ENCODE peak calls at places on chromosomes 6 and 20, in five cellular contexts. One of them, this sample, is unnamed.

GRCh38 chr20:23225407-23226060 is 125.1 kb upstream of the NXT1 start:
- DNase-seq in K562: peak
- DNase-seq in GM12878: no peak
- DNase-seq in A549: peak
- DNase-seq in HepG2: no peak
- DNase-seq in this sample: peak

GRCh38 chr6:140041056-140041455 is 666.6 kb upstream of the CITED2 start:
- DNase-seq in K562: no peak
- DNase-seq in A549: no peak
- DNase-seq in GM12878: no peak
- DNase-seq in HepG2: no peak
- DNase-seq in this sample: no peak

GRCh38 chr6:28758046-28758817 is 165.6 kb downstream of the TRIM27 start:
- DNase-seq in GM12878: no peak
- DNase-seq in A549: peak
- DNase-seq in K562: peak
- DNase-seq in HepG2: peak
- DNase-seq in this sample: peak

GRCh38 chr20:31606928-31607639 is 2.0 kb downstream of the ID1 start:
- DNase-seq in K562: peak
- DNase-seq in A549: peak
- DNase-seq in GM12878: no peak
- DNase-seq in HepG2: peak
- DNase-seq in this sample: no peak

GRCh38 chr6:25652007-25652515 is at the start of gene SCGN:
- DNase-seq in K562: peak
- DNase-seq in A549: peak
- DNase-seq in GM12878: no peak
- DNase-seq in HepG2: peak
- DNase-seq in this sample: peak

GRCh38 chr6:55131616-55132015 is 42.7 kb upstream of the HCRTR2 start:
- DNase-seq in HepG2: no peak
- DNase-seq in A549: no peak
- DNase-seq in GM12878: no peak
- DNase-seq in K562: no peak
- DNase-seq in this sample: no peak

GRCh38 chr6:4776967-4777925 is 1.0 kb downstream of the CDYL start:
- DNase-seq in A549: peak
- DNase-seq in GM12878: no peak
- DNase-seq in K562: peak
- DNase-seq in HepG2: no peak
- DNase-seq in this sample: peak

GRCh38 chr6:71254323-71254722 is 34.3 kb upstream of the OGFRL1 start:
- DNase-seq in GM12878: no peak
- DNase-seq in HepG2: no peak
- DNase-seq in A549: no peak
- DNase-seq in K562: no peak
- DNase-seq in this sample: no peak

GRCh38 chr6:136365781-136366354 is 76.2 kb upstream of the BCLAF1 start:
- DNase-seq in A549: no peak
- DNase-seq in K562: no peak
- DNase-seq in GM12878: no peak
- DNase-seq in HepG2: no peak
- DNase-seq in this sample: peak

GRCh38 chr20:40844285-40844684 is 155.2 kb upstream of the MAFB start:
- DNase-seq in K562: no peak
- DNase-seq in A549: no peak
- DNase-seq in HepG2: no peak
- DNase-seq in GM12878: no peak
- DNase-seq in this sample: no peak

GRCh38 chr20:17883592-17884317 is 84.8 kb downstream of the SNX5 start:
- DNase-seq in GM12878: no peak
- DNase-seq in K562: no peak
- DNase-seq in HepG2: no peak
- DNase-seq in A549: no peak
- DNase-seq in this sample: no peak

GRCh38 chr20:10611357-10611756 is 62.4 kb downstream of the JAG1 start:
- DNase-seq in A549: peak
- DNase-seq in K562: peak
- DNase-seq in HepG2: peak
- DNase-seq in GM12878: no peak
- DNase-seq in this sample: peak

GRCh38 chr20:3805594-3806264 is 9.6 kb downstream of the CDC25B start:
- DNase-seq in GM12878: no peak
- DNase-seq in HepG2: no peak
- DNase-seq in A549: peak
- DNase-seq in K562: peak
- DNase-seq in this sample: peak

GRCh38 chr6:82955841-82956240 is 109.8 kb downstream of the UBE3D start:
- DNase-seq in HepG2: no peak
- DNase-seq in GM12878: no peak
- DNase-seq in K562: no peak
- DNase-seq in A549: no peak
- DNase-seq in this sample: no peak

DNA sequence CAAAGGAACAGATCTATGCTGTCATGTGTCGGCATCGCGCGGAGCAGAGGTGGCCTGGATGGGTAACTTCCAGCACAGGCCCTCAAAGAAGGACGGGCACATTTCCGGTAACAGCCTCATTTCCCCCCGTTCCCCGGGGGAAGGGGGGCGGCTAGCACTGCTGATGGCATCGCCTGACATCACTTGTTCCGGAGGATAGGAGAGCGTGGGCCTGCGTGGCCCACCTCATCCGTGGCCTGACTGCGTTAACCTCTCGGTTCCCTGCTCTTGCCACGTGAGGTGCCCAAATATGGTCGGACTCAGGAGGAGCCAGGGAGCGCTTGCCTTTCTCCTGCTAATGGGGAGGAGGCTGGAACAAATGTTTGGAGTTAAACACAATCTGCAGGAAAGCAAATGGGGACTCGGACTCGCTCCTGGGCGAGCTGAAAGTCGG is at the start of gene AKAP12:
- DNase-seq in K562: no peak
- DNase-seq in A549: peak
- DNase-seq in GM12878: no peak
- DNase-seq in HepG2: no peak
- DNase-seq in this sample: no peak
- H3K4me3 ChIP-seq in K562: peak
- H3K4me3 ChIP-seq in A549: peak
- H3K4me3 ChIP-seq in GM12878: no peak
- H3K4me3 ChIP-seq in HepG2: peak
- H3K4me3 ChIP-seq in this sample: no peak

GRCh38 chr20:20364747-20365558 is 3.0 kb upstream of the INSM1 start:
- DNase-seq in GM12878: no peak
- DNase-seq in A549: no peak
- DNase-seq in K562: no peak
- DNase-seq in HepG2: no peak
- DNase-seq in this sample: no peak
- TF ChIP-seq MAX in GM12878: no peak
- TF ChIP-seq MAX in A549: no peak
- TF ChIP-seq MAX in K562: no peak
- TF ChIP-seq MAX in HepG2: no peak
- TF ChIP-seq MAX in this sample: no peak

GRCh38 chr6:56650191-56650590 is 7.5 kb upstream of the DST start:
- DNase-seq in HepG2: no peak
- DNase-seq in A549: no peak
- DNase-seq in GM12878: no peak
- DNase-seq in K562: no peak
- DNase-seq in this sample: no peak
- TF ChIP-seq MYC in HepG2: no peak
- TF ChIP-seq MYC in A549: no peak
- TF ChIP-seq MYC in GM12878: no peak
- TF ChIP-seq MYC in K562: no peak
- TF ChIP-seq MYC in this sample: no peak

DNA sequence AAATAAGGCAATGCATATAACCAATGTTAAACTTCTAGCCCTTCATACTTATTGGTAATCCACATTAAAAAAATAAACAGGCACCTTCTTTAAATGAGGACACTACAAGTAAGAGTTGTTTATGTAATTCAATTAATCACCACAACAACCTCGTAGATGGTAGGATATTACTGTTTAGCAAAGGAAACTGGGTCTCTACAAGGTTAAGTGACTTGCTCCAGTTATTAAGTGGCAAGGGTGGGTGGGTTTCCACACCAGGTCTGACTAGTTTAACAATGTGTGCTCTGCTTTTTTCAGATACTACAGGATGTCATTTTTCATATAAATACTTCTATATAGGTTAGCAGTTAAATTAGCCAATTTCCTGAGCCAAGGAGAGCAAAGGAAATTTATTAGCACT is 129.1 kb downstream of the MAN1A1 start:
- DNase-seq in HepG2: no peak
- DNase-seq in GM12878: no peak
- DNase-seq in K562: no peak
- DNase-seq in A549: no peak
- DNase-seq in this sample: no peak
- H3K4me3 ChIP-seq in HepG2: no peak
- H3K4me3 ChIP-seq in GM12878: no peak
- H3K4me3 ChIP-seq in K562: no peak
- H3K4me3 ChIP-seq in A549: no peak
- H3K4me3 ChIP-seq in this sample: no peak

DNA sequence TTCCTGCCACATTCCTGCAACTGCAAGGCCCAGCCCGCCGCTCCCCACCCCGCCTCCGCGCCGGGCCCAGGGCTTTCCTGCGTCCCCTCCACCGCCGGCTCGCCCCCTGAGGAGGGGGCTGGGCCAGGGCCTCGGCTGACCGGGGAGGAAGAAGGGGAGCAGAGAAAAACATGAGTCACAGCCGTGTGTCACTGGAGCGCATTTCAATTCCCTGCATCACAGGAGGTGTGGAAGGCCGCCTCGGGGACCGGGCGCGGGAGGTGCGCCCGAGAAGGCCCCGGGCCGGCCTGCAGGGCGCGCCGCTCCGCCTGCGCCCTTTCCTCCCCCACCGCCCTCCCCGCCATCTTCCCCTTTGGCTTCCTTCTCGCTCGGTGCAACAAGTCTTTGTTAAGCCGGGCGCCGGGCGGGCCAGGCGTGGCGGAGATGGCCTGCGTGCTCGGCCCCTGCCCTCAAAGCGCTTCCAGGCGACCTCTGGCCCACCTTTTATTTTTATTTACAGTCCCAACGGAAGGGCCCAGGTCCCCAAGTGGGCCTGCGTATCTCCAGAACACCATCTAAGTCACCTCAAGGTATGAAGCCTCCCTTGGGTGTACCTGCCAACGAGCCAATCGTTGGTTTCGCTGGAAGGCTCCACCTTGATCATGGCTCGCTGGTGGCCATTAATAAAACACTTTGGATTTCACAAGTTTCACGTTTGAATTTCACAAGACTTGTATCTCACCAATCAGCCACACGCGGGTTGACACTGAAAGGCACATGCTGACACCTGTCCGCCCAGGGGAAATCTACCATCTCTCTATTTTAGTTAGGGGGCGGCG is 859 bp upstream of the HMGA1 start:
- DNase-seq in HepG2: no peak
- DNase-seq in GM12878: no peak
- DNase-seq in A549: peak
- DNase-seq in K562: no peak
- DNase-seq in this sample: peak
- TF ChIP-seq MAX in HepG2: no peak
- TF ChIP-seq MAX in GM12878: no peak
- TF ChIP-seq MAX in A549: no peak
- TF ChIP-seq MAX in K562: peak
- TF ChIP-seq MAX in this sample: peak

GRCh38 chr6:162118706-162119105 is 608.9 kb downstream of the PRKN start:
- DNase-seq in K562: no peak
- DNase-seq in A549: no peak
- DNase-seq in GM12878: no peak
- DNase-seq in HepG2: no peak
- DNase-seq in this sample: no peak
- TF ChIP-seq MYC in K562: no peak
- TF ChIP-seq MYC in A549: no peak
- TF ChIP-seq MYC in GM12878: no peak
- TF ChIP-seq MYC in HepG2: no peak
- TF ChIP-seq MYC in this sample: no peak

GRCh38 chr6:135251964-135252429 is 70.9 kb downstream of the MYB start:
- DNase-seq in K562: no peak
- DNase-seq in A549: no peak
- DNase-seq in GM12878: no peak
- DNase-seq in HepG2: peak
- DNase-seq in this sample: peak

GRCh38 chr6:135254471-135254870 is 73.4 kb downstream of the MYB start:
- DNase-seq in HepG2: no peak
- DNase-seq in GM12878: no peak
- DNase-seq in A549: no peak
- DNase-seq in K562: peak
- DNase-seq in this sample: no peak

GRCh38 chr6:135250234-135250633 is 69.1 kb downstream of the MYB start:
- DNase-seq in GM12878: no peak
- DNase-seq in A549: no peak
- DNase-seq in K562: no peak
- DNase-seq in HepG2: no peak
- DNase-seq in this sample: peak

GRCh38 chr6:135251416-135251815 is 70.3 kb downstream of the MYB start:
- DNase-seq in A549: no peak
- DNase-seq in GM12878: no peak
- DNase-seq in HepG2: peak
- DNase-seq in K562: no peak
- DNase-seq in this sample: no peak

GRCh38 chr6:135250751-135251356 is 69.7 kb downstream of the MYB start:
- DNase-seq in A549: no peak
- DNase-seq in HepG2: peak
- DNase-seq in K562: no peak
- DNase-seq in GM12878: no peak
- DNase-seq in this sample: no peak
- H3K4me3 ChIP-seq in A549: no peak
- H3K4me3 ChIP-seq in HepG2: peak
- H3K4me3 ChIP-seq in K562: no peak
- H3K4me3 ChIP-seq in GM12878: no peak
- H3K4me3 ChIP-seq in this sample: no peak

GRCh38 chr20:58715709-58716475 is 23.3 kb downstream of the NPEPL1 start:
- DNase-seq in A549: no peak
- DNase-seq in K562: no peak
- DNase-seq in HepG2: no peak
- DNase-seq in GM12878: no peak
- DNase-seq in this sample: peak
- TF ChIP-seq MAX in A549: no peak
- TF ChIP-seq MAX in K562: no peak
- TF ChIP-seq MAX in HepG2: no peak
- TF ChIP-seq MAX in GM12878: no peak
- TF ChIP-seq MAX in this sample: no peak